ENCODE peak calls at places on chromosomes 5 and 9, in seven cellular contexts. J is stomach, S is tibial nerve, B is esophagus muscularis mucosa, N is lower leg skin, E is sigmoid colon, G is body of pancreas. F is an unnamed sample.

GRCh38 chr5:22591461-22591860 is 261.7 kb downstream of the CDH12 start:
- DNase-seq in J (no peak), S (no peak), B (no peak), N (no peak), E (no peak), G (no peak), F (no peak)

GRCh38 chr9:114099523-114100270 is 605 bp upstream of the KIF12 start:
- DNase-seq in J (no peak), S (no peak), B (no peak), N (no peak), E (no peak), G (peak), F (no peak)

GRCh38 chr5:98721231-98721928 is 52.1 kb upstream of the RGMB start:
- DNase-seq in J (no peak), S (no peak), B (no peak), N (no peak), E (no peak), G (no peak), F (no peak)

GRCh38 chr5:59873113-59873512 is 20.4 kb downstream of the PDE4D start:
- DNase-seq in J (no peak), S (no peak), B (no peak), N (no peak), E (no peak), G (no peak), F (no peak)

GRCh38 chr9:78261403-78262001 is 25.6 kb downstream of the CEP78 start:
- DNase-seq in J (no peak), S (no peak), B (no peak), N (no peak), E (no peak), G (no peak), F (peak)

GRCh38 chr9:378263-378662 is 163.6 kb downstream of the DOCK8 start:
- DNase-seq in J (no peak), S (no peak), B (no peak), N (no peak), E (no peak), G (no peak), F (no peak)

GRCh38 chr9:27537027-27537435 is 7.4 kb upstream of the MOB3B start:
- DNase-seq in J (no peak), S (no peak), B (no peak), N (no peak), E (no peak), G (no peak), F (no peak)

GRCh38 chr5:158013939-158014338 is 155.0 kb upstream of the CLINT1 start:
- DNase-seq in J (no peak), S (no peak), B (no peak), N (no peak), E (no peak), G (peak), F (peak)

GRCh38 chr5:119355636-119356383 is at the start of gene TNFAIP8:
- DNase-seq in J (peak), S (peak), B (no peak), N (peak), E (peak), G (peak), F (peak)

GRCh38 chr9:12933957-12934356 is 159.1 kb downstream of the LURAP1L start:
- DNase-seq in J (no peak), S (no peak), B (no peak), N (no peak), E (no peak), G (no peak), F (peak)

GRCh38 chr5:169161022-169161680 is 139.8 kb downstream of the SLIT3 start:
- DNase-seq in J (no peak), S (peak), B (no peak), N (peak), E (peak), G (peak), F (peak)

GRCh38 chr9:80507611-80508010 is 935.8 kb downstream of the TLE4 start:
- DNase-seq in J (no peak), S (no peak), B (no peak), N (no peak), E (no peak), G (no peak), F (no peak)

GRCh38 chr9:22044583-22044982 is 35.5 kb upstream of the CDKN2B start:
- DNase-seq in J (no peak), S (no peak), B (no peak), N (no peak), E (no peak), G (no peak), F (no peak)

GRCh38 chr9:125654121-125654520 is 52.9 kb downstream of the MAPKAP1 start:
- DNase-seq in J (no peak), S (no peak), B (no peak), N (no peak), E (no peak), G (no peak), F (no peak)

GRCh38 chr5:131363811-131364506 is 100.1 kb downstream of the CDC42SE2 start:
- DNase-seq in J (no peak), S (no peak), B (no peak), N (no peak), E (no peak), G (no peak), F (no peak)

GRCh38 chr5:61673007-61673735 is 341.1 kb downstream of the ZSWIM6 start:
- DNase-seq in J (peak), S (no peak), B (peak), N (no peak), E (no peak), G (peak), F (peak)

GRCh38 chr5:111348659-111349058 is 124.5 kb downstream of the CAMK4 start:
- DNase-seq in J (no peak), S (no peak), B (no peak), N (no peak), E (no peak), G (no peak), F (no peak)

GRCh38 chr5:27778121-27778520 is 739.7 kb upstream of the CDH9 start:
- DNase-seq in J (no peak), S (no peak), B (no peak), N (no peak), E (no peak), G (no peak), F (no peak)

GRCh38 chr5:83548556-83548955 is 77.0 kb downstream of the VCAN start:
- DNase-seq in J (no peak), S (no peak), B (no peak), N (no peak), E (no peak), G (no peak), F (no peak)

GRCh38 chr9:20417695-20418094 is 204.6 kb downstream of the MLLT3 start:
- DNase-seq in J (no peak), S (no peak), B (no peak), N (no peak), E (no peak), G (no peak), F (no peak)

GRCh38 chr5:164998142-164998541 is 1492.7 kb downstream of the MAT2B start:
- DNase-seq in J (no peak), S (no peak), B (no peak), N (no peak), E (no peak), G (no peak), F (no peak)

GRCh38 chr5:73591102-73591695 is 25.7 kb downstream of the UTP15 start:
- DNase-seq in J (no peak), S (no peak), B (no peak), N (peak), E (no peak), G (peak), F (peak)

GRCh38 chr5:172178301-172179031 is 9.6 kb downstream of the STK10 start:
- DNase-seq in J (peak), S (no peak), B (no peak), N (no peak), E (no peak), G (peak), F (no peak)

GRCh38 chr5:59661939-59662615 is 231.4 kb downstream of the PDE4D start:
- DNase-seq in J (no peak), S (no peak), B (no peak), N (no peak), E (no peak), G (no peak), F (no peak)

GRCh38 chr5:107618233-107618632 is 52.5 kb downstream of the EFNA5 start:
- DNase-seq in J (no peak), S (no peak), B (no peak), N (no peak), E (no peak), G (no peak), F (no peak)

GRCh38 chr9:34493972-34494535 is 28.7 kb downstream of the ENHO start:
- DNase-seq in J (peak), S (no peak), B (no peak), N (no peak), E (no peak), G (peak), F (peak)

GRCh38 chr9:136152543-136152866 is 33.8 kb upstream of the TMEM250 start:
- DNase-seq in J (no peak), S (no peak), B (no peak), N (no peak), E (no peak), G (no peak), F (no peak)

GRCh38 chr9:100505564-100506159 is 32.7 kb downstream of the TMEFF1 start:
- DNase-seq in J (peak), S (no peak), B (no peak), N (peak), E (no peak), G (peak), F (peak)

GRCh38 chr9:17578911-17579793 is at the start of gene SH3GL2:
- DNase-seq in J (peak), S (no peak), B (peak), N (no peak), E (no peak), G (peak), F (no peak)

GRCh38 chr5:54764691-54765090 is 220.7 kb downstream of the ESM1 start:
- DNase-seq in J (no peak), S (no peak), B (no peak), N (no peak), E (no peak), G (no peak), F (no peak)

GRCh38 chr9:94631599-94631998 is 7.7 kb downstream of the FBP1 start:
- DNase-seq in J (no peak), S (no peak), B (no peak), N (no peak), E (no peak), G (no peak), F (no peak)

GRCh38 chr9:14313378-14313940 is 482 bp downstream of the NFIB start:
- DNase-seq in J (peak), S (no peak), B (no peak), N (no peak), E (no peak), G (peak), F (no peak)

GRCh38 chr9:14314929-14315753 is 1.2 kb upstream of the NFIB start:
- DNase-seq in J (peak), S (peak), B (peak), N (peak), E (peak), G (peak), F (peak)

GRCh38 chr9:14313951-14314423 is at the start of gene NFIB:
- DNase-seq in J (peak), S (peak), B (no peak), N (no peak), E (peak), G (peak), F (peak)

GRCh38 chr9:14315754-14316573 is 2.0 kb upstream of the NFIB start:
- DNase-seq in J (no peak), S (no peak), B (no peak), N (no peak), E (no peak), G (peak), F (no peak)

GRCh38 chr9:14314424-14314928 is 535 bp upstream of the NFIB start:
- DNase-seq in J (peak), S (peak), B (peak), N (peak), E (peak), G (peak), F (peak)
- TF ChIP-seq POLR2A in J (no peak), S (no peak), B (no peak), N (no peak), E (peak), G (peak), F (no peak)

DNA sequence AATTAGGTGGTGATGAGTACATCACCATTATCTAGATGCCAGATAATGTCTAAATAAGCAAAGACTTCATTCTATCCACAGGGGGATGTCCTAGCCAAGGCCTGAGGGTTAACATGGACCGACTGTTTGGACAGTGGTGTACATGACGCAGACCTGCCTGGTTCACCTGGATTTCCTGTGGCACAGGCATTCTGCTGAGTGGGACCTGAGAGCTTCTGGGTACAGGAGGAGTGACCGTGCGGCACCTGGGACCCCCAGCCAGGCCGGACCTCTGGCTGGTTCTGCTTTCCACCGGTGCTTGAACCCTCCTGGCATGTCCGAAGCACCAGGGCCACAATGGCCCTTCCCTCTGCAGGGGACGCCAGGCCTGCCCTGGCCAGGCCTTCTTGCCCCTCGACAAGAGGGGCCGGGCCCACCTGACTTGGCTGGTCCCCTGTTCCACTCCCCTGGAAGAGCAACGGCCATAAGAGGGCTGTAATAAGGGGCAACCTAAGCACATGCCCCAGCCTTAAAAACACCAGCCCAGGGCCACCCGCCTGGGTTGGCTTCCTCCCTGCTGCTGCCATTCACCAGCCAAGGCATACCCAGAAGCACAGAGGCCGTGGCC is 8.6 kb downstream of the GFPT2 start:
- DNase-seq in J (no peak), S (no peak), B (no peak), N (no peak), E (no peak), G (no peak), F (no peak)
- TF ChIP-seq POLR2A in J (no peak), S (no peak), B (no peak), N (no peak), E (no peak), G (no peak), F (no peak)

DNA sequence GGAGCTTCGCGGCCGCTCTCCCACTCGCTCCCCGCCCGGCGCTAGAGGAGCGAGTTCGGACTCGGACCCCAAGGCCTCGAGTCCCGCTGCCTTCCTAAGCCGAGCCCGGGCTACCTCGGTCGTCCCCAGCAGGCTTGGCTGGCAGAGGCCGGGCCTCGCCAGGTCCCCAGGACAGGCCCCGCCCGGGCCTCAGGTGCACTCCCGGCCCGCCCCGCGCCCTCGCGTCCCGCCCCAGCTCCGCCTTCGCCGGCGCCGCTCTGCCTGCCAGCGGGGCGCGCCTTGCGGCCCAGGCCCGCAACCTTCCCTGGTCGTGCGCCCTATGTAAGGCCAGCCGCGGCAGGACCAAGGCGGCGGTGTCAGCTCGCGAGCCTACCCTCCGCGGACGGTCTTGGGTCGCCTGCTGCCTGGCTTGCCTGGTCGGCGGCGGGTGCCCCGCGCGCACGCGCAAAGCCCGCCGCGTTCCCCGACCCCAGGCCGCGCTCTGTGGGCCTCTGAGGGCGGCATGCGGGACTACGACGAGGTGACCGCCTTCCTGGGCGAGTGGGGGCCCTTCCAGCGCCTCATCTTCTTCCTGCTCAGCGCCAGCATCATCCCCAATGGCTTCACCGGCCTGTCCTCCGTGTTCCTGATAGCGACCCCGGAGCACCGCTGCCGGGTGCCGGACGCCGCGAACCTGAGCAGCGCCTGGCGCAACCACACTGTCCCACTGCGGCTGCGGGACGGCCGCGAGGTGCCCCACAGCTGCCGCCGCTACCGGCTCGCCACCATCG is at the start of gene SLC22A5:
- DNase-seq in J (peak), S (peak), B (no peak), N (no peak), E (peak), G (peak), F (peak)
- TF ChIP-seq POLR2A in J (no peak), S (no peak), B (no peak), N (no peak), E (no peak), G (peak), F (peak)

GRCh38 chr5:76477061-76477460 is 74.0 kb downstream of the IQGAP2 start:
- DNase-seq in J (no peak), S (no peak), B (no peak), N (no peak), E (no peak), G (no peak), F (no peak)

GRCh38 chr5:76483433-76483832 is 80.3 kb downstream of the IQGAP2 start:
- DNase-seq in J (no peak), S (no peak), B (no peak), N (no peak), E (no peak), G (no peak), F (no peak)

GRCh38 chr5:76482961-76483360 is 79.9 kb downstream of the IQGAP2 start:
- DNase-seq in J (no peak), S (no peak), B (no peak), N (no peak), E (no peak), G (no peak), F (no peak)

GRCh38 chr5:76477576-76477975 is 74.5 kb downstream of the IQGAP2 start:
- DNase-seq in J (no peak), S (no peak), B (no peak), N (no peak), E (no peak), G (no peak), F (no peak)

GRCh38 chr5:76479973-76480667 is 77.0 kb downstream of the IQGAP2 start:
- DNase-seq in J (peak), S (no peak), B (no peak), N (no peak), E (no peak), G (no peak), F (no peak)
- TF ChIP-seq POLR2A in J (no peak), S (no peak), B (no peak), N (no peak), E (no peak), G (no peak), F (no peak)

DNA sequence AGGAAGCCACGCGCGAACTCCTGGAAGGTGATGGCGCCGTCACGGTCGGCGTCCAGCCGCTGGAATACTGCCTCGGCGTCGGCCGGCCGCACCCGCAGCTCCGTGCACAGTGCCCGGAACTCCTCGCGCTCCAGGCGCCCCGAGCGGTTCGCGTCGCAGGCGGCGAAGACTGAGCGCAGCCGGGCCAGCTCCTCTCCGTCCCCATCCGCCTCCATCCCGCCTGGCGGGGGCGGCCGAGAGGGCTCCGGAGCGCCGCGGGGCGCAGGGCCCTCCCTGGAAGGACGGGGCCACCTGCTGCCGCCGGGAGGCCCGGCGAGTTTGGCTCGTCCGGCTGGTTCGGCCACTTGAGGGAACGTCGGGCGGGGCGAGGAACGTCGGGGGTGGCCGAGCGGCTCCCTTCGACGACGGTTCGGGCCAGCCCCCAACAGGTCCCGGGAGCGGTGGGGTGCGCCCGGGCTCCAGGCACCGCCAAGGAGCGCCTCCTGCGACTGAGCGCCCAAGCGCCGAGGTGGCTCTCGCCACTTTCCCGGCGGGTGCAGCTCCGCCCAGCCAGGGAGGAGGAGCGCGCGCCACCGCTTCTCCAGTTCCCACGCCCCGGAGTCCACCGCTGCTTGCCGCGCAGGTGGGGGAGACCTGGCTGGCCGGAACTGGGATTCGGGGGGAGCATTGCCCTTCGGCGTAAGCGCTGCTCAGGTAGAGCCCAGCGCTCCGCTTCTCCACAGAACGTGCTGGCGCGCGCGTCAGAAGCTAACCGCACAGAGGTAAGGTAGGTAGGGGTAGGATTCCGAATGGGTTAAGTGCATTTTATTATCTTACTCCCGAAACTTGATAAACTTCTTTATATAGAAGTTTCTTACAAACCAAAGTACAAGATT is at the start of gene RASEF:
- DNase-seq in J (peak), S (no peak), B (peak), N (no peak), E (no peak), G (peak), F (no peak)
- TF ChIP-seq POLR2A in J (no peak), S (no peak), B (no peak), N (no peak), E (no peak), G (peak), F (no peak)

GRCh38 chr9:99222416-99223280 is 566 bp downstream of the SEC61B start:
- DNase-seq in J (no peak), S (no peak), B (no peak), N (no peak), E (no peak), G (peak), F (no peak)
- TF ChIP-seq POLR2A in J (no peak), S (no peak), B (peak), N (no peak), E (no peak), G (no peak), F (no peak)

DNA sequence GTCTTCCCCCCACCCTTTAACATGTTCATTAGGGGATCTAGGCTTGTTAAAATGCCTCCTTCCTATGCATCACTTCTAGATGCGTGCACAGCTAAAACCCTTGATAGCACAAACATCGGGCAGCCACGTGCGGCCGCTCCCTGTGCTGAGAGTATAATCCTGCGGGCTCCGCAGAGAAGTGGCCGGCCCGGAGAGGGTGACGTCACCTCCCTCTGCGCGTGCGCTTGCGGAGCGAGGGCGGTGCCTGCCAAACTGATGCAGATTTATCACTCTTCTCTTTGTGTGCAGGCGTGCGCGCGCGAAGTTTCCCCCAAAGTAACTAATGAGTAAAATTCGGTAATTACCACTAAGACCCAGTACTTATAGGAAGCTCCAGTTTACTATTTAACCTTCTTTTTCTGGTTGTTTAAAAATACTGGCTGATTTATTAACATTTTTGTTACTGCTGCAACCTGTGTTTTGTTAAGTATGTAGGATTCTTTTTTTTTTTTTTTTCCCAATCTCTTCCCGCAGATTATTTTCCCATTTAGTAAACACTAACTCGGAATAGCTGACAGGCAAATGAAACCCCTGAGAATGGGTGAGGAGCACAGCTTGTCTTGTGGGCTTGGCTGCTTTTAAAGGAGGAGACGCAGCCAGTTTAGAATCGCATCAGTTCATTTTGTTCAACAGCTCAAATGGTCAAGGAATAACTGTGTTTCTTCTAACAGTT is 121.6 kb downstream of the TRIO start:
- DNase-seq in J (peak), S (peak), B (peak), N (peak), E (peak), G (peak), F (peak)
- TF ChIP-seq POLR2A in J (no peak), S (no peak), B (no peak), N (no peak), E (no peak), G (peak), F (peak)

F was measured in H54.